ENCODE peak calls at places on chromosome 14, in seven cellular contexts. One of them, this sample, is unnamed. For H3K36me3, the result is how much of the 10 kb centered on the place peaks cover.

GRCh38 chr14:105041841-105042765 is 21.2 kb upstream of the CDCA4 start:
- DNase-seq in mammary epithelial cell: no peak
- DNase-seq in esophagus squamous epithelium: no peak
- DNase-seq in tibial nerve: no peak
- DNase-seq in astrocyte: no peak
- DNase-seq in spleen: peak
- DNase-seq in heart right ventricle: no peak
- DNase-seq in this sample: no peak

GRCh38 chr14:104795781-104796681 is 483 bp upstream of the AKT1 start:
- DNase-seq in esophagus squamous epithelium: no peak
- DNase-seq in spleen: peak
- DNase-seq in tibial nerve: peak
- DNase-seq in heart right ventricle: peak
- DNase-seq in astrocyte: no peak
- DNase-seq in mammary epithelial cell: no peak
- DNase-seq in this sample: no peak

GRCh38 chr14:105193916-105194782 is 13.0 kb upstream of the NUDT14 start:
- DNase-seq in spleen: no peak
- DNase-seq in mammary epithelial cell: no peak
- DNase-seq in tibial nerve: no peak
- DNase-seq in esophagus squamous epithelium: no peak
- DNase-seq in heart right ventricle: no peak
- DNase-seq in astrocyte: no peak
- DNase-seq in this sample: no peak

GRCh38 chr14:50798048-50798421 is 32.9 kb downstream of the NIN start:
- DNase-seq in mammary epithelial cell: no peak
- DNase-seq in esophagus squamous epithelium: no peak
- DNase-seq in tibial nerve: no peak
- DNase-seq in heart right ventricle: no peak
- DNase-seq in astrocyte: no peak
- DNase-seq in spleen: no peak
- DNase-seq in this sample: no peak

GRCh38 chr14:82778008-82778407 is 1244.4 kb upstream of the SEL1L start:
- DNase-seq in heart right ventricle: no peak
- DNase-seq in mammary epithelial cell: no peak
- DNase-seq in astrocyte: no peak
- DNase-seq in esophagus squamous epithelium: no peak
- DNase-seq in spleen: no peak
- DNase-seq in tibial nerve: no peak
- DNase-seq in this sample: no peak

GRCh38 chr14:63470877-63471565 is 72.2 kb downstream of the PPP2R5E start:
- DNase-seq in tibial nerve: no peak
- DNase-seq in esophagus squamous epithelium: no peak
- DNase-seq in mammary epithelial cell: peak
- DNase-seq in spleen: no peak
- DNase-seq in astrocyte: peak
- DNase-seq in heart right ventricle: no peak
- DNase-seq in this sample: no peak

GRCh38 chr14:61589691-61590521 is 105.4 kb upstream of the HIF1A start:
- DNase-seq in esophagus squamous epithelium: no peak
- DNase-seq in astrocyte: no peak
- DNase-seq in tibial nerve: no peak
- DNase-seq in mammary epithelial cell: no peak
- DNase-seq in spleen: no peak
- DNase-seq in heart right ventricle: no peak
- DNase-seq in this sample: no peak

GRCh38 chr14:26200675-26201074 is 397.2 kb downstream of the NOVA1 start:
- DNase-seq in astrocyte: peak
- DNase-seq in heart right ventricle: no peak
- DNase-seq in esophagus squamous epithelium: no peak
- DNase-seq in mammary epithelial cell: no peak
- DNase-seq in tibial nerve: no peak
- DNase-seq in spleen: no peak
- DNase-seq in this sample: no peak

GRCh38 chr14:44316647-44317432 is 190.2 kb downstream of the FSCB start:
- DNase-seq in tibial nerve: no peak
- DNase-seq in mammary epithelial cell: peak
- DNase-seq in heart right ventricle: no peak
- DNase-seq in spleen: no peak
- DNase-seq in esophagus squamous epithelium: no peak
- DNase-seq in astrocyte: peak
- DNase-seq in this sample: no peak

GRCh38 chr14:98890556-98891340 is 381.2 kb downstream of the BCL11B start:
- DNase-seq in esophagus squamous epithelium: no peak
- DNase-seq in heart right ventricle: no peak
- DNase-seq in astrocyte: no peak
- DNase-seq in spleen: no peak
- DNase-seq in mammary epithelial cell: no peak
- DNase-seq in tibial nerve: no peak
- DNase-seq in this sample: peak

GRCh38 chr14:34018564-34019244 is 67.8 kb upstream of the EGLN3 start:
- DNase-seq in spleen: no peak
- DNase-seq in astrocyte: no peak
- DNase-seq in tibial nerve: peak
- DNase-seq in esophagus squamous epithelium: no peak
- DNase-seq in mammary epithelial cell: no peak
- DNase-seq in heart right ventricle: peak
- DNase-seq in this sample: no peak

GRCh38 chr14:69573841-69574265 is 818 bp downstream of the CCDC177 start:
- DNase-seq in astrocyte: no peak
- DNase-seq in esophagus squamous epithelium: no peak
- DNase-seq in heart right ventricle: no peak
- DNase-seq in tibial nerve: no peak
- DNase-seq in spleen: no peak
- DNase-seq in mammary epithelial cell: no peak
- DNase-seq in this sample: no peak

GRCh38 chr14:34059925-34060746 is 109.3 kb upstream of the EGLN3 start:
- DNase-seq in astrocyte: peak
- DNase-seq in heart right ventricle: peak
- DNase-seq in mammary epithelial cell: peak
- DNase-seq in esophagus squamous epithelium: no peak
- DNase-seq in tibial nerve: peak
- DNase-seq in spleen: peak
- DNase-seq in this sample: peak

GRCh38 chr14:52801014-52801708 is 9.8 kb upstream of the GNPNAT1 start:
- DNase-seq in heart right ventricle: no peak
- DNase-seq in tibial nerve: no peak
- DNase-seq in spleen: no peak
- DNase-seq in astrocyte: peak
- DNase-seq in esophagus squamous epithelium: no peak
- DNase-seq in mammary epithelial cell: no peak
- DNase-seq in this sample: no peak

GRCh38 chr14:79825046-79825521 is 386.2 kb downstream of the DIO2 start:
- DNase-seq in spleen: no peak
- DNase-seq in mammary epithelial cell: no peak
- DNase-seq in astrocyte: peak
- DNase-seq in tibial nerve: no peak
- DNase-seq in heart right ventricle: peak
- DNase-seq in esophagus squamous epithelium: no peak
- DNase-seq in this sample: no peak

GRCh38 chr14:93701562-93701961 is 86.7 kb downstream of the PRIMA1 start:
- DNase-seq in esophagus squamous epithelium: no peak
- DNase-seq in heart right ventricle: no peak
- DNase-seq in mammary epithelial cell: no peak
- DNase-seq in astrocyte: no peak
- DNase-seq in spleen: no peak
- DNase-seq in tibial nerve: no peak
- DNase-seq in this sample: no peak

GRCh38 chr14:94574336-94574735 is 6.9 kb upstream of the SERPINA5 start:
- DNase-seq in esophagus squamous epithelium: no peak
- DNase-seq in mammary epithelial cell: no peak
- DNase-seq in spleen: no peak
- DNase-seq in tibial nerve: no peak
- DNase-seq in heart right ventricle: no peak
- DNase-seq in astrocyte: no peak
- DNase-seq in this sample: no peak

GRCh38 chr14:52012635-52013034 is 23.3 kb downstream of the RTRAF start:
- DNase-seq in spleen: no peak
- DNase-seq in astrocyte: no peak
- DNase-seq in mammary epithelial cell: no peak
- DNase-seq in tibial nerve: no peak
- DNase-seq in esophagus squamous epithelium: no peak
- DNase-seq in heart right ventricle: peak
- DNase-seq in this sample: peak

GRCh38 chr14:63027719-63028118 is 17.5 kb downstream of the KCNH5 start:
- DNase-seq in spleen: no peak
- DNase-seq in esophagus squamous epithelium: no peak
- DNase-seq in heart right ventricle: no peak
- DNase-seq in astrocyte: no peak
- DNase-seq in mammary epithelial cell: no peak
- DNase-seq in tibial nerve: no peak
- DNase-seq in this sample: no peak

GRCh38 chr14:66918527-66918926 is 270.7 kb upstream of the GARIN2 start:
- DNase-seq in esophagus squamous epithelium: no peak
- DNase-seq in tibial nerve: no peak
- DNase-seq in heart right ventricle: no peak
- DNase-seq in astrocyte: no peak
- DNase-seq in spleen: no peak
- DNase-seq in mammary epithelial cell: no peak
- DNase-seq in this sample: no peak

GRCh38 chr14:77912754-77913556 is 113.0 kb downstream of the ADCK1 start:
- DNase-seq in astrocyte: no peak
- DNase-seq in esophagus squamous epithelium: no peak
- DNase-seq in spleen: no peak
- DNase-seq in heart right ventricle: no peak
- DNase-seq in tibial nerve: no peak
- DNase-seq in mammary epithelial cell: no peak
- DNase-seq in this sample: no peak

GRCh38 chr14:104996032-104996431 is 10.4 kb downstream of the CLBA1 start:
- DNase-seq in astrocyte: no peak
- DNase-seq in mammary epithelial cell: no peak
- DNase-seq in heart right ventricle: no peak
- DNase-seq in esophagus squamous epithelium: no peak
- DNase-seq in tibial nerve: no peak
- DNase-seq in spleen: no peak
- DNase-seq in this sample: no peak

GRCh38 chr14:33669111-33669510 is 281.8 kb downstream of the EGLN3 start:
- DNase-seq in astrocyte: no peak
- DNase-seq in heart right ventricle: no peak
- DNase-seq in tibial nerve: no peak
- DNase-seq in esophagus squamous epithelium: no peak
- DNase-seq in mammary epithelial cell: no peak
- DNase-seq in spleen: no peak
- DNase-seq in this sample: no peak

GRCh38 chr14:53360821-53361220 is 207.7 kb upstream of the DDHD1 start:
- DNase-seq in tibial nerve: no peak
- DNase-seq in astrocyte: no peak
- DNase-seq in spleen: no peak
- DNase-seq in esophagus squamous epithelium: no peak
- DNase-seq in mammary epithelial cell: no peak
- DNase-seq in heart right ventricle: no peak
- DNase-seq in this sample: no peak

GRCh38 chr14:103316723-103317122 is 17.3 kb upstream of the EIF5 start:
- DNase-seq in tibial nerve: no peak
- DNase-seq in mammary epithelial cell: no peak
- DNase-seq in spleen: no peak
- DNase-seq in esophagus squamous epithelium: no peak
- DNase-seq in astrocyte: no peak
- DNase-seq in heart right ventricle: no peak
- DNase-seq in this sample: no peak

DNA sequence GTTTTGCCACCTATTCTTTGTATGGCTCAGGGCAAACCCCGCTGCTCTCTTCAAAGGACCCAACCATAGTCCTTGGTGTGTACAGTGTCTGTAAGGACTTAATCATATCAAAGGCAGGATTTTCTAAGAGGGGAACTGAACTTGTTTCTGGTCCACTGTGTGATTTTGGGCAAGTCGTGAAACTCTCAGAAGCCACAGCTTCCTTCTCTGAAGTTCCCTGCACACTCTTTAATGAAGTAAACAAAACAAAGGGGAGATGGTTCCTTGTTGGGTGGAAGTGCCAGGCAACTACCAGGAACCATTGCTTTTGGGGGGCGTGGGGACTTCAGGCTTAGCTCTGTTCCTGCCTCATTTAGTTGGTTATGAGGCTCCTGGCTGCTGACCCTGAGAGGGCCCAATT is 152.4 kb downstream of the VRK1 start:
- DNase-seq in esophagus squamous epithelium: no peak
- DNase-seq in mammary epithelial cell: no peak
- DNase-seq in tibial nerve: no peak
- DNase-seq in heart right ventricle: no peak
- DNase-seq in astrocyte: no peak
- DNase-seq in spleen: no peak
- DNase-seq in this sample: no peak
- TF ChIP-seq CTCF in esophagus squamous epithelium: no peak
- TF ChIP-seq CTCF in mammary epithelial cell: no peak
- TF ChIP-seq CTCF in tibial nerve: no peak
- TF ChIP-seq CTCF in heart right ventricle: no peak
- TF ChIP-seq CTCF in astrocyte: no peak
- TF ChIP-seq CTCF in spleen: no peak
- TF ChIP-seq CTCF in this sample: no peak

GRCh38 chr14:30938617-30939016 is 64.3 kb downstream of the COCH start:
- DNase-seq in astrocyte: no peak
- DNase-seq in tibial nerve: no peak
- DNase-seq in mammary epithelial cell: no peak
- DNase-seq in esophagus squamous epithelium: no peak
- DNase-seq in heart right ventricle: no peak
- DNase-seq in spleen: no peak
- DNase-seq in this sample: no peak
- H3K36me3 ChIP-seq in astrocyte: under half
- H3K36me3 ChIP-seq in tibial nerve: under half
- H3K36me3 ChIP-seq in mammary epithelial cell: under half
- H3K36me3 ChIP-seq in esophagus squamous epithelium: under half
- H3K36me3 ChIP-seq in heart right ventricle: half or more
- H3K36me3 ChIP-seq in spleen: half or more
- H3K36me3 ChIP-seq in this sample: under half

GRCh38 chr14:56290195-56290594 is 172.0 kb downstream of the PELI2 start:
- DNase-seq in spleen: no peak
- DNase-seq in mammary epithelial cell: no peak
- DNase-seq in esophagus squamous epithelium: no peak
- DNase-seq in heart right ventricle: no peak
- DNase-seq in astrocyte: no peak
- DNase-seq in tibial nerve: no peak
- DNase-seq in this sample: no peak

GRCh38 chr14:56297449-56297848 is 179.2 kb downstream of the PELI2 start:
- DNase-seq in esophagus squamous epithelium: no peak
- DNase-seq in tibial nerve: no peak
- DNase-seq in mammary epithelial cell: no peak
- DNase-seq in astrocyte: no peak
- DNase-seq in spleen: no peak
- DNase-seq in heart right ventricle: no peak
- DNase-seq in this sample: no peak

GRCh38 chr14:56295743-56296142 is 177.5 kb downstream of the PELI2 start:
- DNase-seq in spleen: no peak
- DNase-seq in astrocyte: no peak
- DNase-seq in tibial nerve: no peak
- DNase-seq in heart right ventricle: no peak
- DNase-seq in esophagus squamous epithelium: no peak
- DNase-seq in mammary epithelial cell: peak
- DNase-seq in this sample: no peak

GRCh38 chr14:56293506-56293905 is 175.3 kb downstream of the PELI2 start:
- DNase-seq in esophagus squamous epithelium: no peak
- DNase-seq in mammary epithelial cell: no peak
- DNase-seq in astrocyte: no peak
- DNase-seq in tibial nerve: no peak
- DNase-seq in spleen: no peak
- DNase-seq in heart right ventricle: no peak
- DNase-seq in this sample: no peak

GRCh38 chr14:56294125-56294524 is 175.9 kb downstream of the PELI2 start:
- DNase-seq in esophagus squamous epithelium: no peak
- DNase-seq in spleen: no peak
- DNase-seq in heart right ventricle: no peak
- DNase-seq in tibial nerve: no peak
- DNase-seq in mammary epithelial cell: no peak
- DNase-seq in astrocyte: no peak
- DNase-seq in this sample: no peak
- TF ChIP-seq CTCF in esophagus squamous epithelium: no peak
- TF ChIP-seq CTCF in spleen: no peak
- TF ChIP-seq CTCF in heart right ventricle: no peak
- TF ChIP-seq CTCF in tibial nerve: no peak
- TF ChIP-seq CTCF in mammary epithelial cell: no peak
- TF ChIP-seq CTCF in astrocyte: no peak
- TF ChIP-seq CTCF in this sample: no peak

GRCh38 chr14:81193924-81194633 is 26.7 kb downstream of the GTF2A1 start:
- DNase-seq in esophagus squamous epithelium: no peak
- DNase-seq in heart right ventricle: no peak
- DNase-seq in tibial nerve: no peak
- DNase-seq in astrocyte: no peak
- DNase-seq in spleen: no peak
- DNase-seq in mammary epithelial cell: no peak
- DNase-seq in this sample: no peak
- H3K36me3 ChIP-seq in esophagus squamous epithelium: under half
- H3K36me3 ChIP-seq in heart right ventricle: half or more
- H3K36me3 ChIP-seq in tibial nerve: under half
- H3K36me3 ChIP-seq in astrocyte: under half
- H3K36me3 ChIP-seq in spleen: half or more
- H3K36me3 ChIP-seq in mammary epithelial cell: under half
- H3K36me3 ChIP-seq in this sample: half or more